ENCODE peak calls at places on chromosome 14, in seven cellular contexts. E is stimulated activated CD4-positive, alpha-beta T cell treated with anti-CD3 and anti-CD28 coated beads, Interleukin-1b, Interleukin-23, amount 100 ng/mL, for 1 hour; Y is lower leg skin; M is H4; K is NCI-H1105; Q is tibial artery; P is HEK293T. S is an unnamed sample.

GRCh38 chr14:53355581-53356112 is 202.5 kb upstream of the DDHD1 start:
- DNase-seq in E (no peak), Y (no peak), M (peak), K (no peak), Q (no peak), P (peak), S (no peak)

GRCh38 chr14:59293934-59294661 is 105.6 kb downstream of the DAAM1 start:
- DNase-seq in E (no peak), Y (no peak), M (no peak), K (no peak), Q (peak), P (no peak), S (no peak)

GRCh38 chr14:53710615-53711014 is 246.0 kb downstream of the BMP4 start:
- DNase-seq in E (no peak), Y (no peak), M (no peak), K (no peak), Q (no peak), P (no peak), S (no peak)

GRCh38 chr14:78921856-78922255 is 751.7 kb downstream of the NRXN3 start:
- DNase-seq in E (no peak), Y (no peak), M (peak), K (no peak), Q (no peak), P (no peak), S (peak)

GRCh38 chr14:56579345-56580316 is at the start of gene TMEM260:
- DNase-seq in E (peak), Y (peak), M (peak), K (peak), Q (peak), P (peak), S (peak)

GRCh38 chr14:69538766-69539165 is 35.9 kb downstream of the CCDC177 start:
- DNase-seq in E (no peak), Y (no peak), M (no peak), K (no peak), Q (no peak), P (no peak), S (no peak)

GRCh38 chr14:71751264-71751663 is 181.0 kb upstream of the RGS6 start:
- DNase-seq in E (no peak), Y (no peak), M (no peak), K (no peak), Q (no peak), P (no peak), S (no peak)

GRCh38 chr14:103022669-103023044 is 34.7 kb downstream of the CDC42BPB start:
- DNase-seq in E (no peak), Y (no peak), M (no peak), K (no peak), Q (no peak), P (no peak), S (no peak)

GRCh38 chr14:104334812-104335161 is 196.4 kb downstream of the KIF26A start:
- DNase-seq in E (no peak), Y (no peak), M (no peak), K (no peak), Q (no peak), P (no peak), S (no peak)

GRCh38 chr14:98725196-98725595 is 546.8 kb downstream of the BCL11B start:
- DNase-seq in E (no peak), Y (no peak), M (no peak), K (no peak), Q (no peak), P (no peak), S (no peak)

GRCh38 chr14:65210118-65210826 is 108.0 kb upstream of the MAX start:
- DNase-seq in E (no peak), Y (no peak), M (no peak), K (no peak), Q (no peak), P (no peak), S (no peak)

GRCh38 chr14:99035712-99036593 is 236.0 kb downstream of the BCL11B start:
- DNase-seq in E (no peak), Y (peak), M (peak), K (no peak), Q (peak), P (no peak), S (no peak)

S was measured in glomerular endothelial cell.